ENCODE peak calls at places on chromosomes 13 and 19, in four cellular contexts. C is CD8-positive, alpha-beta memory T cell; O is amygdala; Y is adrenal gland. Q is an unnamed sample.

GRCh38 chr19:41699231-41699967 is 9.0 kb upstream of the CEACAM5 start:
- DNase-seq in C (no peak), O (no peak), Y (peak), Q (no peak)

GRCh38 chr13:32315255-32316029 is at the start of the genes BRCA2 and ZAR1L:
- DNase-seq in C (peak), O (peak), Y (peak), Q (peak)

GRCh38 chr19:29850482-29850881 is 38.7 kb downstream of the CCNE1 start:
- DNase-seq in C (no peak), O (no peak), Y (no peak), Q (no peak)

GRCh38 chr13:113836917-113837553 is 26.8 kb downstream of the GAS6 start:
- DNase-seq in C (no peak), O (no peak), Y (peak), Q (peak)

GRCh38 chr19:21317821-21318220 is 11.4 kb downstream of the ZNF708 start:
- DNase-seq in C (no peak), O (no peak), Y (no peak), Q (no peak)

GRCh38 chr13:70098669-70099068 is 9.0 kb upstream of the ATXN8OS start:
- DNase-seq in C (no peak), O (no peak), Y (no peak), Q (no peak)

GRCh38 chr13:59391696-59392095 is 772.0 kb downstream of the DIAPH3 start:
- DNase-seq in C (peak), O (no peak), Y (peak), Q (peak)

GRCh38 chr13:44184740-44185139 is 188.9 kb upstream of the SERP2 start:
- DNase-seq in C (no peak), O (no peak), Y (no peak), Q (no peak)

GRCh38 chr13:105345116-105345515 is 1190.3 kb downstream of the EFNB2 start:
- DNase-seq in C (no peak), O (no peak), Y (no peak), Q (no peak)

GRCh38 chr13:113153810-113154748 is 4.4 kb upstream of the PROZ start:
- DNase-seq in C (peak), O (peak), Y (peak), Q (peak)

GRCh38 chr13:100454876-100455275 is 133.7 kb downstream of the GGACT start:
- DNase-seq in C (no peak), O (no peak), Y (no peak), Q (peak)

GRCh38 chr19:395467-395866 is 13.5 kb downstream of the C2CD4C start:
- DNase-seq in C (no peak), O (no peak), Y (no peak), Q (no peak)

GRCh38 chr13:64273780-64274179 is 2858.1 kb upstream of the PCDH20 start:
- DNase-seq in C (no peak), O (no peak), Y (no peak), Q (no peak)

GRCh38 chr13:77980592-77980991 is 62.0 kb upstream of the EDNRB start:
- DNase-seq in C (no peak), O (no peak), Y (no peak), Q (peak)

GRCh38 chr13:71618154-71618553 is 248.8 kb downstream of the DACH1 start:
- DNase-seq in C (no peak), O (no peak), Y (no peak), Q (peak)

GRCh38 chr19:40803857-40804782 is 5.1 kb downstream of the EGLN2 start:
- DNase-seq in C (peak), O (no peak), Y (peak), Q (no peak)

GRCh38 chr13:59890064-59890463 is 273.7 kb downstream of the DIAPH3 start:
- DNase-seq in C (no peak), O (no peak), Y (no peak), Q (no peak)

Q was measured in astrocyte of the cerebellum.